ENCODE peak calls at places on chromosomes 6 and 20, in nine cellular contexts. Y is fibroblast of mammary gland; I is bronchial epithelial cell; K is HT-29; V is hepatic stellate cell; A is left cardiac atrium; G is germinal center; N is activated CD4-positive, CD25-positive, alpha-beta regulatory T cell; T is fibroblast of the conjunctiva. F is an unnamed sample.

GRCh38 chr6:43942011-43942442 is 172.0 kb downstream of the VEGFA start:
- DNase-seq in Y (no peak), T (no peak), I (no peak), A (no peak), G (no peak), V (no peak), N (no peak), K (no peak), F (no peak)

GRCh38 chr6:42790549-42791181 is 8.8 kb downstream of the BICRAL start:
- DNase-seq in G (no peak), A (no peak), T (no peak), Y (no peak), I (no peak), V (no peak), N (no peak), K (no peak), F (no peak)

GRCh38 chr6:47238456-47238995 is 71.2 kb downstream of the TNFRSF21 start:
- DNase-seq in V (no peak), N (no peak), A (no peak), I (peak), K (no peak), Y (no peak), T (no peak), G (no peak), F (no peak)

GRCh38 chr20:17622851-17623508 is 53.1 kb downstream of the DSTN start:
- DNase-seq in G (no peak), T (no peak), A (no peak), N (no peak), Y (no peak), V (no peak), I (no peak), K (no peak), F (no peak)

GRCh38 chr20:36572701-36573102 is 695 bp upstream of the TGIF2 start:
- DNase-seq in Y (peak), A (no peak), N (peak), V (no peak), I (peak), K (peak), G (peak), T (no peak), F (no peak)

GRCh38 chr20:25221592-25222460 is 26.1 kb upstream of the PYGB start:
- DNase-seq in Y (no peak), K (no peak), G (no peak), I (no peak), T (no peak), A (peak), V (no peak), N (no peak), F (no peak)

GRCh38 chr6:111579816-111580215 is 25.9 kb downstream of the TRAF3IP2 start:
- DNase-seq in T (no peak), I (no peak), Y (no peak), G (no peak), V (no peak), A (no peak), N (no peak), K (no peak), F (no peak)

GRCh38 chr20:46548688-46549087 is 1.8 kb downstream of the OCSTAMP start:
- DNase-seq in V (no peak), N (no peak), Y (no peak), I (no peak), G (no peak), A (no peak), K (no peak), T (no peak), F (no peak)

GRCh38 chr20:63547484-63548480 is at the start of gene SRMS:
- DNase-seq in K (peak), T (no peak), G (no peak), V (no peak), N (no peak), Y (no peak), I (no peak), A (no peak), F (no peak)

GRCh38 chr20:10637062-10637559 is 36.7 kb downstream of the JAG1 start:
- DNase-seq in K (no peak), I (peak), N (no peak), G (no peak), V (peak), A (peak), T (no peak), Y (peak), F (no peak)

GRCh38 chr6:148577687-148578488 is 168.9 kb upstream of the UST start:
- DNase-seq in Y (peak), T (peak), A (peak), V (peak), I (peak), G (peak), N (no peak), K (peak), F (peak)

GRCh38 chr6:85127696-85128225 is 322.1 kb upstream of the NT5E start:
- DNase-seq in T (no peak), N (no peak), V (no peak), I (no peak), Y (no peak), K (no peak), G (no peak), A (no peak), F (no peak)

GRCh38 chr6:26233608-26234420 is 131.2 kb upstream of the BTN3A2 start:
- DNase-seq in V (peak), G (peak), Y (no peak), A (no peak), K (peak), T (peak), N (peak), I (peak), F (peak)

GRCh38 chr6:82862543-82862942 is 203.1 kb downstream of the UBE3D start:
- DNase-seq in Y (peak), K (no peak), N (no peak), T (no peak), A (no peak), I (no peak), G (no peak), V (no peak), F (no peak)

GRCh38 chr6:16742116-16742515 is 19.1 kb downstream of the ATXN1 start:
- DNase-seq in A (no peak), Y (no peak), G (no peak), I (no peak), T (no peak), V (no peak), N (no peak), K (no peak), F (no peak)

GRCh38 chr6:139586273-139586672 is 211.8 kb upstream of the CITED2 start:
- DNase-seq in T (no peak), N (no peak), G (no peak), V (no peak), Y (no peak), K (no peak), A (no peak), I (no peak), F (no peak)

GRCh38 chr20:10591956-10592521 is 81.8 kb downstream of the JAG1 start:
- DNase-seq in Y (no peak), V (no peak), K (no peak), G (no peak), T (no peak), I (no peak), N (no peak), A (no peak), F (no peak)

GRCh38 chr20:3195607-3196230 is 8.8 kb downstream of the DDRGK1 start:
- DNase-seq in V (no peak), G (no peak), K (no peak), I (no peak), N (no peak), A (no peak), T (no peak), Y (no peak), F (no peak)

GRCh38 chr20:54115172-54115854 is 44.9 kb upstream of the BCAS1 start:
- DNase-seq in Y (peak), N (no peak), A (no peak), G (no peak), T (no peak), V (no peak), I (no peak), K (no peak), F (no peak)

GRCh38 chr6:8686077-8686476 is 250.7 kb upstream of the SLC35B3 start:
- DNase-seq in Y (no peak), A (no peak), K (no peak), I (no peak), T (no peak), N (no peak), V (no peak), G (no peak), F (no peak)

GRCh38 chr6:1856381-1856780 is 246.7 kb downstream of the FOXC1 start:
- DNase-seq in K (peak), Y (peak), V (no peak), G (peak), N (no peak), T (peak), I (peak), A (peak), F (peak)

GRCh38 chr6:43826739-43827138 is 56.7 kb downstream of the VEGFA start:
- DNase-seq in Y (no peak), I (no peak), T (no peak), K (no peak), V (no peak), G (no peak), A (no peak), N (no peak), F (no peak)

GRCh38 chr6:22401206-22401605 is 104.4 kb upstream of the PRL start:
- DNase-seq in K (no peak), A (no peak), N (no peak), I (peak), G (no peak), T (no peak), V (no peak), Y (peak), F (no peak)

GRCh38 chr6:6556738-6557503 is 31.6 kb upstream of the LY86 start:
- DNase-seq in A (peak), Y (peak), V (peak), N (peak), T (peak), I (peak), K (peak), G (peak), F (peak)

GRCh38 chr6:110255356-110255755 is 75.1 kb downstream of the CDC40 start:
- DNase-seq in V (no peak), N (no peak), A (no peak), T (no peak), I (peak), K (peak), G (no peak), Y (peak), F (peak)

GRCh38 chr20:62993856-62994494 is 12.8 kb downstream of the BHLHE23 start:
- DNase-seq in T (no peak), N (no peak), A (no peak), I (no peak), G (no peak), V (no peak), Y (no peak), K (no peak), F (no peak)

GRCh38 chr6:73733791-73734190 is 37.8 kb downstream of the CD109 start:
- DNase-seq in Y (peak), V (no peak), T (no peak), A (no peak), K (no peak), N (no peak), G (no peak), I (no peak), F (no peak)

GRCh38 chr6:133041020-133041419 is 200.1 kb upstream of the EYA4 start:
- DNase-seq in A (no peak), Y (no peak), T (no peak), G (no peak), N (no peak), V (no peak), I (no peak), K (no peak), F (no peak)

GRCh38 chr6:36514554-36515456 is 32.5 kb downstream of the STK38 start:
- DNase-seq in Y (no peak), V (no peak), T (no peak), N (no peak), G (no peak), A (no peak), K (no peak), I (peak), F (no peak)

GRCh38 chr6:38150681-38151296 is 331.3 kb downstream of the ZFAND3 start:
- DNase-seq in A (no peak), I (no peak), Y (no peak), N (no peak), T (no peak), V (no peak), K (no peak), G (no peak), F (no peak)

GRCh38 chr6:89368107-89368506 is 15.6 kb upstream of the UBE2J1 start:
- DNase-seq in T (peak), G (peak), I (peak), A (peak), N (peak), K (peak), Y (peak), V (peak), F (peak)

GRCh38 chr6:112320561-112321300 is 26.4 kb upstream of the RFPL4B start:
- DNase-seq in Y (peak), A (no peak), K (no peak), N (no peak), G (no peak), T (no peak), V (no peak), I (peak), F (no peak)